ENCODE peak calls at places on chromosomes 12 and 14, in seven cellular contexts. R, P, S, W, T, C and D are unnamed samples.

GRCh38 chr14:69845787-69846186 is 33.4 kb upstream of the SMOC1 start:
- DNase-seq in S (no peak), T (no peak), R (no peak), W (no peak), P (no peak), C (no peak), D (no peak)

GRCh38 chr12:54214553-54215374 is 26.0 kb upstream of the SMUG1 start:
- DNase-seq in W (peak; percentile 90), R (peak; percentile 88), S (no peak), C (peak; percentile 89), T (peak; percentile 97), P (peak; percentile 88), D (peak; percentile 85)

GRCh38 chr14:100692859-100693558 is 33.7 kb upstream of the DLK1 start:
- DNase-seq in T (no peak), S (peak; percentile 95), C (no peak), P (peak; percentile 49), R (no peak), W (no peak), D (peak; percentile 91)

GRCh38 chr14:70415788-70416187 is 1.1 kb downstream of the SYNJ2BP start:
- DNase-seq in C (no peak), W (no peak), S (no peak), R (no peak), P (no peak), T (no peak), D (no peak)

GRCh38 chr12:124396544-124397398 is 101.9 kb downstream of the RFLNA start:
- DNase-seq in R (no peak), P (no peak), C (peak; percentile 72), S (no peak), W (no peak), T (no peak), D (no peak)

GRCh38 chr12:47867496-47867941 is 37.3 kb downstream of the VDR start:
- DNase-seq in T (peak; percentile 42), P (no peak), W (no peak), R (no peak), S (peak; percentile 38), C (no peak), D (no peak)

GRCh38 chr12:116280590-116281290 is 3.2 kb upstream of the MED13L start:
- DNase-seq in W (no peak), T (no peak), R (no peak), P (no peak), C (no peak), S (no peak), D (no peak)

GRCh38 chr12:96457191-96457930 is 32.0 kb upstream of the CFAP54 start:
- DNase-seq in T (no peak), R (no peak), S (no peak), P (peak; percentile 32), C (no peak), W (no peak), D (peak; percentile 37)

GRCh38 chr14:30243805-30244204 is 315.2 kb upstream of the G2E3 start:
- DNase-seq in C (no peak), T (no peak), W (no peak), P (no peak), R (no peak), S (no peak), D (no peak)

GRCh38 chr14:61330511-61330910 is 9.1 kb downstream of the PRKCH start:
- DNase-seq in W (no peak), C (no peak), R (peak; percentile 29), T (no peak), P (no peak), S (no peak), D (no peak)

GRCh38 chr12:85713368-85713767 is 122.8 kb downstream of the RASSF9 start:
- DNase-seq in T (no peak), R (no peak), W (no peak), C (no peak), S (no peak), P (no peak), D (no peak)

GRCh38 chr12:46332260-46332659 is 40.3 kb downstream of the SLC38A2 start:
- DNase-seq in S (no peak), C (no peak), W (no peak), P (no peak), T (no peak), R (no peak), D (no peak)

GRCh38 chr12:86914716-86915115 is 658.5 kb upstream of the MGAT4C start:
- DNase-seq in S (no peak), P (peak; percentile 20), R (no peak), C (no peak), T (no peak), W (no peak), D (peak; percentile 39)

GRCh38 chr12:101877816-101878811 is 734 bp downstream of the DRAM1 start:
- DNase-seq in R (peak; percentile 11), W (no peak), C (peak; percentile 32), S (no peak), T (no peak), P (no peak), D (no peak)

GRCh38 chr12:59595557-59596231 is at the start of gene SLC16A7:
- DNase-seq in R (peak; percentile 81), P (peak; percentile 73), S (no peak), W (peak; percentile 73), C (peak; percentile 95), T (peak; percentile 97), D (peak; percentile 59)

GRCh38 chr14:68728342-68729106 is 64.3 kb downstream of the ZFP36L1 start:
- DNase-seq in S (no peak), W (no peak), C (no peak), T (no peak), R (no peak), P (no peak), D (no peak)

GRCh38 chr12:3727877-3728632 is 24.9 kb downstream of the CRACR2A start:
- DNase-seq in S (no peak), W (peak; percentile 17), T (no peak), R (peak; percentile 60), C (peak; percentile 28), P (no peak), D (no peak)

GRCh38 chr12:112347521-112347920 is 34.7 kb downstream of the HECTD4 start:
- DNase-seq in T (no peak), C (no peak), W (no peak), S (no peak), P (no peak), R (no peak), D (no peak)

GRCh38 chr12:59780605-59781135 is 184.8 kb downstream of the SLC16A7 start:
- DNase-seq in S (no peak), R (no peak), P (no peak), T (no peak), C (peak; percentile 39), W (no peak), D (peak; percentile 2)

GRCh38 chr12:94798107-94798506 is 147.8 kb upstream of the TMCC3 start:
- DNase-seq in W (no peak), T (no peak), S (no peak), R (no peak), P (no peak), C (no peak), D (no peak)

GRCh38 chr14:59890676-59891075 is 20.1 kb upstream of the RTN1 start:
- DNase-seq in S (no peak), W (no peak), P (no peak), R (no peak), T (no peak), C (no peak), D (no peak)

GRCh38 chr12:27822076-27822712 is 42.2 kb upstream of the MANSC4 start:
- DNase-seq in T (no peak), R (peak; percentile 57), W (no peak), C (no peak), P (peak; percentile 67), S (peak; percentile 76), D (peak; percentile 22)

DNA sequence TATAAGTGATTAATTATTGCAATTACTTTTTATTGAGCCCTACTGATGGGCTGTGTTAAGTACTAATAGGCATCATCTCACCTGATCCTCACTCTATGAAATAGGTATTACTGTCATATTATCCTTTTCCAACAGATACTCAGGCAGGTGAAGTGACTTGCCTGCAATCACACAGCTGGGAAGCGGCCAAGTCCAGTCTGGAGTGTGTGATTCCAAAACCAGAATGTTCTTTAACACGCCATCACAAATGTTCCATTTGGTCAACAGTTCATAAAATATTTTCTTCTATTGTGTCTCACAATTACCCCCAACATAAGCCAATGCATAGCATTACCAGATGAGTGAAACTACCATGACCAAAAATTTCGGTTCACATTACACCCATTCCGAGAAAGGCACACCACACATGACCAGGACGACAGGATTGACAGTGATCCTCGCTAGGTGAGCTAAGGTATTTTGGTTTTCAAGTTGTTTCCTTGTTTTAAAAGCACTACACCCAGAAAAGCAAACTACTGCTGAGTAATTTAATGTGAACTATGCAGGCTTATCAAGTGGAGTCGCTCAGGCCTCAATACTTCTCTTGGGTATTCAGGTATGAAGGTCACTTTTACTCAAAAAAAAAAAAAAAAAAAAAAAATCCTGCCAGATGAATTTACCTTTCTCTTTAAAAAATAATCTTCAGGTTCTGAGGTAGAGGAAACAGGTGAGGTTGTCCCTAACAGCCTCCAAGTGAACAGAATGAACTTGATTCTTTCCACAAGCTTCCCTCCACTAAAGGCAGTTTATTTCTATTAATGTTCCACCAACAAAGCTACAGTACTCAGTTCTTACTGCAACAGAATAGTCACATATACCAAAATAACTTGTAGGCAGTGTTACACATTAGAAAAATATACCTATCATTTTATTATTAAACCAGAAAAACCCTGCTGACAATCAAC is 2.4 kb downstream of the VPS37B start:
- DNase-seq in W (no peak), R (no peak), P (no peak), S (no peak), C (peak; percentile 60), T (no peak), D (no peak)
- H3K4me1 ChIP-seq in W (peaks cover 58% of the 10 kb centered on the region), R (peaks cover 90% of the 10 kb centered on the region), P (peaks cover 86% of the 10 kb centered on the region), S (peaks cover 70% of the 10 kb centered on the region), C (peaks cover 75% of the 10 kb centered on the region), T (peaks cover 92% of the 10 kb centered on the region), D (peaks cover 76% of the 10 kb centered on the region)

GRCh38 chr12:6277982-6278438 is 32.5 kb upstream of the PLEKHG6 start:
- DNase-seq in S (no peak), R (no peak), C (peak; percentile 78), P (peak; percentile 87), T (peak; percentile 79), W (no peak), D (no peak)
- H3K4me1 ChIP-seq in S (peaks cover 52% of the 10 kb centered on the region), R (peaks cover 11% of the 10 kb centered on the region), C (peaks cover 34% of the 10 kb centered on the region), P (peaks cover 85% of the 10 kb centered on the region), T (peaks cover 36% of the 10 kb centered on the region), W (peaks cover 3% of the 10 kb centered on the region), D (peaks cover 85% of the 10 kb centered on the region)

GRCh38 chr12:6945613-6946012 is 1.8 kb downstream of the C12orf57 start:
- DNase-seq in T (peak; percentile 79), R (no peak), P (no peak), W (no peak), S (no peak), C (no peak), D (no peak)

GRCh38 chr12:6943387-6943718 is 263 bp upstream of the RNU7-1 start:
- DNase-seq in R (no peak), W (peak; percentile 82), S (no peak), T (peak; percentile 92), P (peak; percentile 83), C (peak; percentile 94), D (peak; percentile 89)

GRCh38 chr12:6946033-6946919 is 2.5 kb downstream of the C12orf57 start:
- DNase-seq in W (peak; percentile 42), P (peak; percentile 100), C (peak; percentile 99), S (no peak), T (peak; percentile 96), R (peak; percentile 64), D (peak; percentile 96)

GRCh38 chr12:6943719-6944380 is at the start of the genes C12orf57 and RNU7-1:
- DNase-seq in W (no peak), P (peak; percentile 86), R (peak; percentile 85), C (peak; percentile 85), S (no peak), T (peak; percentile 91), D (peak; percentile 96)

GRCh38 chr12:6944381-6945186 is 762 bp downstream of the C12orf57 start:
- DNase-seq in C (peak; percentile 95), R (peak; percentile 84), S (no peak), T (peak; percentile 96), P (peak; percentile 97), W (peak; percentile 83), D (peak; percentile 89)
- H3K4me1 ChIP-seq in C (peaks cover 40% of the 10 kb centered on the region), R (peaks cover 66% of the 10 kb centered on the region), S (peaks cover 27% of the 10 kb centered on the region), T (peaks cover 84% of the 10 kb centered on the region), P (peaks cover 20% of the 10 kb centered on the region), W (peaks cover 56% of the 10 kb centered on the region), D (peaks cover 66% of the 10 kb centered on the region)

GRCh38 chr14:56129941-56130340 is 11.7 kb downstream of the PELI2 start:
- DNase-seq in S (no peak), W (no peak), R (no peak), C (no peak), P (no peak), T (no peak), D (no peak)
- H3K4me1 ChIP-seq in S (no peaks in the 10 kb centered on the region), W (no peaks in the 10 kb centered on the region), R (peaks cover 16% of the 10 kb centered on the region), C (peaks cover 90% of the 10 kb centered on the region), P (no peaks in the 10 kb centered on the region), T (peaks cover 77% of the 10 kb centered on the region), D (no peaks in the 10 kb centered on the region)